ENCODE peak calls at places on chromosomes 6 and 20, in nine cellular contexts. D is PC-9; C is head of caudate nucleus; I is stimulated activated CD8-positive, alpha-beta memory T cell treated with anti-CD3 and anti-CD28 coated beads, Interleukin-4, amount 100 ng/mL, for 48 hours; F is C1 segment of cervical spinal cord; U is stimulated activated CD4-positive, alpha-beta T cell treated with anti-CD3 and anti-CD28 coated beads, Interleukin-2, amount 100 ng/mL, for 4 hours; S is AML-193; H is A549; Y is fibroblast of pulmonary artery. V is an unnamed sample.

GRCh38 chr20:33668087-33668790 is 1.5 kb downstream of the ACTL10 start:
- DNase-seq in D (no peak), C (no peak), I (peak; percentile 86), F (no peak), U (peak; percentile 63), S (no peak), H (peak; percentile 60), Y (no peak), V (peak; percentile 36)

GRCh38 chr6:129748212-129748900 is 38.4 kb upstream of the ARHGAP18 start:
- DNase-seq in D (no peak), C (no peak), I (peak; percentile 70), F (no peak), U (peak; percentile 63), S (no peak), H (no peak), Y (peak; percentile 50), V (no peak)

GRCh38 chr6:107144014-107144413 is 28.7 kb upstream of the BEND3 start:
- DNase-seq in D (no peak), C (no peak), I (no peak), F (no peak), U (no peak), S (no peak), H (no peak), Y (peak; percentile 10), V (no peak)

GRCh38 chr6:87628881-87629280 is 38.9 kb downstream of the ORC3 start:
- DNase-seq in D (no peak), C (no peak), I (no peak), F (no peak), U (no peak), S (peak; percentile 2), H (no peak), Y (peak; percentile 31), V (no peak)

GRCh38 chr6:83978324-83978734 is 55.2 kb upstream of the MRAP2 start:
- DNase-seq in D (no peak), C (no peak), I (no peak), F (no peak), U (no peak), S (no peak), H (no peak), Y (no peak), V (no peak)

GRCh38 chr6:110705543-110705942 is 109.7 kb downstream of the CDK19 start:
- DNase-seq in D (no peak), C (no peak), I (no peak), F (no peak), U (no peak), S (no peak), H (no peak), Y (no peak), V (no peak)

GRCh38 chr6:129555206-129555832 is 154.7 kb downstream of the ARHGAP18 start:
- DNase-seq in D (no peak), C (no peak), I (no peak), F (no peak), U (no peak), S (no peak), H (no peak), Y (peak; percentile 89), V (no peak)

GRCh38 chr20:12575352-12576095 is 433.2 kb upstream of the SPTLC3 start:
- DNase-seq in D (no peak), C (no peak), I (no peak), F (no peak), U (no peak), S (no peak), H (no peak), Y (no peak), V (no peak)

GRCh38 chr6:64504509-64504908 is 868.9 kb downstream of the PHF3 start:
- DNase-seq in D (no peak), C (no peak), I (no peak), F (no peak), U (no peak), S (no peak), H (no peak), Y (peak; percentile 45), V (no peak)

GRCh38 chr20:17202030-17202429 is 24.8 kb upstream of the PCSK2 start:
- DNase-seq in D (no peak), C (no peak), I (no peak), F (no peak), U (no peak), S (no peak), H (no peak), Y (no peak), V (no peak)

GRCh38 chr6:113654396-113654795 is 202.7 kb upstream of the MARCKS start:
- DNase-seq in D (peak; percentile 95), C (peak; percentile 25), I (no peak), F (no peak), U (no peak), S (peak; percentile 92), H (peak; percentile 54), Y (peak; percentile 74), V (peak; percentile 84)

V was measured in left lung.